ENCODE peak calls at places on chromosomes 2 and 18, in ten cellular contexts. T, F, S, A, M, H, B, R, K and L are unnamed samples.

GRCh38 chr2:223815186-223815883 is 22.0 kb downstream of the AP1S3 start:
- DNase-seq in K (peak; percentile 49), M (no peak), H (peak; percentile 74), T (peak; percentile 99), F (no peak), S (peak; percentile 97), B (no peak), R (no peak), A (no peak), L (no peak)

GRCh38 chr2:47429795-47430194 is 26.8 kb downstream of the MSH2 start:
- DNase-seq in K (peak; percentile 52), A (no peak), B (no peak), F (no peak), H (no peak), R (no peak), S (peak; percentile 48), T (peak; percentile 54), M (no peak), L (no peak)

GRCh38 chr18:21051615-21052014 is 60.0 kb downstream of the ROCK1 start:
- DNase-seq in H (no peak), R (no peak), K (peak; percentile 6), B (no peak), M (no peak), T (no peak), F (no peak), A (no peak), S (no peak), L (no peak)

GRCh38 chr2:105409717-105410116 is 10.9 kb upstream of the FHL2 start:
- DNase-seq in S (peak; percentile 81), F (no peak), T (peak; percentile 99), A (no peak), M (peak; percentile 86), H (no peak), B (peak; percentile 24), R (no peak), K (peak; percentile 90), L (peak; percentile 81)

GRCh38 chr2:236769981-236770671 is 200.5 kb downstream of the ACKR3 start:
- DNase-seq in K (peak; percentile 94), R (no peak), H (no peak), B (no peak), F (no peak), A (no peak), T (peak; percentile 100), S (peak; percentile 98), M (no peak), L (peak; percentile 57)

GRCh38 chr2:216492951-216493685 is 5.5 kb upstream of the RPL37A start:
- DNase-seq in A (no peak), H (no peak), B (no peak), M (no peak), K (peak; percentile 36), S (peak; percentile 85), F (no peak), R (no peak), T (peak; percentile 82), L (peak; percentile 45)

GRCh38 chr2:32010670-32011565 is at the start of gene MEMO1:
- DNase-seq in H (peak; percentile 90), M (peak; percentile 94), K (peak; percentile 81), A (peak; percentile 87), S (peak; percentile 92), B (peak; percentile 91), F (peak; percentile 92), R (peak; percentile 91), T (peak; percentile 77), L (peak; percentile 94)

GRCh38 chr2:152781210-152781609 is 62.8 kb downstream of the ARL6IP6 start:
- DNase-seq in F (no peak), A (no peak), H (no peak), K (no peak), M (no peak), B (no peak), S (no peak), R (no peak), T (no peak), L (peak; percentile 12)

GRCh38 chr18:40124107-40124506 is 1830.9 kb upstream of the PIK3C3 start:
- DNase-seq in M (no peak), F (no peak), H (no peak), B (no peak), R (no peak), T (peak; percentile 69), S (no peak), A (no peak), K (no peak), L (no peak)